ENCODE peak calls at places on chromosomes 1 and 21, in nine cellular contexts. One of them, this sample, is unnamed.
A peak's percentile ranks its signal among the peaks of the same experiment; 100 is the strongest.

GRCh38 chr1:32181065-32181464 is 1.6 kb downstream of the TXLNA start:
- DNase-seq in Peyer's patch: no peak
- DNase-seq in activated T-cell treated with anti-CD3 and anti-CD28 coated beads for 24 hours: no peak
- DNase-seq in T-helper 9 cell: no peak
- DNase-seq in T1000: no peak
- DNase-seq in GM10248: no peak
- DNase-seq in hippocampal formation: no peak
- DNase-seq in mesendoderm: no peak
- DNase-seq in GM06990: no peak
- DNase-seq in this sample: no peak

GRCh38 chr21:41398251-41398650 is 27.8 kb upstream of the MX1 start:
- DNase-seq in hippocampal formation: no peak
- DNase-seq in T1000: no peak
- DNase-seq in GM10248: no peak
- DNase-seq in GM06990: no peak
- DNase-seq in activated T-cell treated with anti-CD3 and anti-CD28 coated beads for 24 hours: no peak
- DNase-seq in Peyer's patch: no peak
- DNase-seq in T-helper 9 cell: no peak
- DNase-seq in mesendoderm: no peak
- DNase-seq in this sample: no peak

GRCh38 chr1:112169517-112169916 is 180.0 kb upstream of the KCND3 start:
- DNase-seq in activated T-cell treated with anti-CD3 and anti-CD28 coated beads for 24 hours: no peak
- DNase-seq in T-helper 9 cell: no peak
- DNase-seq in GM06990: no peak
- DNase-seq in GM10248: no peak
- DNase-seq in mesendoderm: no peak
- DNase-seq in hippocampal formation: no peak
- DNase-seq in T1000: no peak
- DNase-seq in Peyer's patch: no peak
- DNase-seq in this sample: no peak

GRCh38 chr21:25809013-25809412 is 74.2 kb downstream of the GABPA start:
- DNase-seq in activated T-cell treated with anti-CD3 and anti-CD28 coated beads for 24 hours: no peak
- DNase-seq in hippocampal formation: no peak
- DNase-seq in T-helper 9 cell: no peak
- DNase-seq in mesendoderm: no peak
- DNase-seq in T1000: no peak
- DNase-seq in GM06990: no peak
- DNase-seq in Peyer's patch: no peak
- DNase-seq in GM10248: no peak
- DNase-seq in this sample: no peak

GRCh38 chr1:93844262-93845045 is 34.6 kb downstream of the DNTTIP2 start:
- DNase-seq in GM10248: peak; percentile 62
- DNase-seq in hippocampal formation: peak; percentile 6
- DNase-seq in GM06990: peak; percentile 30
- DNase-seq in Peyer's patch: peak; percentile 29
- DNase-seq in mesendoderm: peak; percentile 94
- DNase-seq in T1000: peak; percentile 13
- DNase-seq in T-helper 9 cell: peak; percentile 8
- DNase-seq in activated T-cell treated with anti-CD3 and anti-CD28 coated beads for 24 hours: peak; percentile 24
- DNase-seq in this sample: peak; percentile 60

GRCh38 chr1:99645199-99645598 is 714 bp upstream of the PALMD start:
- DNase-seq in T-helper 9 cell: no peak
- DNase-seq in activated T-cell treated with anti-CD3 and anti-CD28 coated beads for 24 hours: no peak
- DNase-seq in GM06990: no peak
- DNase-seq in GM10248: no peak
- DNase-seq in mesendoderm: no peak
- DNase-seq in T1000: no peak
- DNase-seq in Peyer's patch: no peak
- DNase-seq in hippocampal formation: no peak
- DNase-seq in this sample: peak; percentile 87

GRCh38 chr1:112905420-112906154 is 50.4 kb downstream of the SLC16A1 start:
- DNase-seq in activated T-cell treated with anti-CD3 and anti-CD28 coated beads for 24 hours: no peak
- DNase-seq in GM10248: no peak
- DNase-seq in T1000: no peak
- DNase-seq in hippocampal formation: no peak
- DNase-seq in GM06990: no peak
- DNase-seq in mesendoderm: peak; percentile 50
- DNase-seq in T-helper 9 cell: no peak
- DNase-seq in Peyer's patch: no peak
- DNase-seq in this sample: no peak

GRCh38 chr1:89762801-89763648 is 57.8 kb upstream of the LRRC8D start:
- DNase-seq in GM10248: peak; percentile 88
- DNase-seq in hippocampal formation: peak; percentile 84
- DNase-seq in activated T-cell treated with anti-CD3 and anti-CD28 coated beads for 24 hours: peak; percentile 86
- DNase-seq in GM06990: peak; percentile 83
- DNase-seq in Peyer's patch: peak; percentile 86
- DNase-seq in mesendoderm: peak; percentile 91
- DNase-seq in T1000: peak; percentile 79
- DNase-seq in T-helper 9 cell: peak; percentile 79
- DNase-seq in this sample: peak; percentile 92

GRCh38 chr1:85149805-85150204 is 51.0 kb downstream of the SYDE2 start:
- DNase-seq in hippocampal formation: no peak
- DNase-seq in T1000: no peak
- DNase-seq in Peyer's patch: no peak
- DNase-seq in T-helper 9 cell: no peak
- DNase-seq in GM06990: no peak
- DNase-seq in activated T-cell treated with anti-CD3 and anti-CD28 coated beads for 24 hours: no peak
- DNase-seq in GM10248: no peak
- DNase-seq in mesendoderm: no peak
- DNase-seq in this sample: no peak

GRCh38 chr1:233614173-233614742 is 352 bp downstream of the KCNK1 start:
- DNase-seq in activated T-cell treated with anti-CD3 and anti-CD28 coated beads for 24 hours: no peak
- DNase-seq in mesendoderm: peak; percentile 85
- DNase-seq in T-helper 9 cell: no peak
- DNase-seq in Peyer's patch: no peak
- DNase-seq in T1000: peak; percentile 14
- DNase-seq in GM06990: peak; percentile 60
- DNase-seq in GM10248: peak; percentile 55
- DNase-seq in hippocampal formation: peak; percentile 67
- DNase-seq in this sample: peak; percentile 26

GRCh38 chr1:36034692-36035091 is 49.2 kb upstream of the TEKT2 start:
- DNase-seq in activated T-cell treated with anti-CD3 and anti-CD28 coated beads for 24 hours: no peak
- DNase-seq in T-helper 9 cell: no peak
- DNase-seq in GM06990: no peak
- DNase-seq in hippocampal formation: no peak
- DNase-seq in Peyer's patch: no peak
- DNase-seq in T1000: no peak
- DNase-seq in mesendoderm: peak; percentile 79
- DNase-seq in GM10248: no peak
- DNase-seq in this sample: no peak

GRCh38 chr1:99217599-99217998 is 46.7 kb upstream of the PLPPR4 start:
- DNase-seq in T-helper 9 cell: no peak
- DNase-seq in Peyer's patch: no peak
- DNase-seq in mesendoderm: peak; percentile 20
- DNase-seq in activated T-cell treated with anti-CD3 and anti-CD28 coated beads for 24 hours: no peak
- DNase-seq in GM06990: no peak
- DNase-seq in T1000: no peak
- DNase-seq in hippocampal formation: no peak
- DNase-seq in GM10248: no peak
- DNase-seq in this sample: no peak

GRCh38 chr1:231020139-231020601 is 19.9 kb downstream of the FAM89A start:
- DNase-seq in T1000: no peak
- DNase-seq in Peyer's patch: no peak
- DNase-seq in T-helper 9 cell: no peak
- DNase-seq in mesendoderm: peak; percentile 38
- DNase-seq in GM06990: no peak
- DNase-seq in GM10248: no peak
- DNase-seq in activated T-cell treated with anti-CD3 and anti-CD28 coated beads for 24 hours: no peak
- DNase-seq in hippocampal formation: no peak
- DNase-seq in this sample: no peak

GRCh38 chr1:63804829-63805484 is 31.1 kb downstream of the ROR1 start:
- DNase-seq in mesendoderm: no peak
- DNase-seq in activated T-cell treated with anti-CD3 and anti-CD28 coated beads for 24 hours: no peak
- DNase-seq in T-helper 9 cell: no peak
- DNase-seq in T1000: no peak
- DNase-seq in GM06990: no peak
- DNase-seq in GM10248: no peak
- DNase-seq in Peyer's patch: no peak
- DNase-seq in hippocampal formation: no peak
- DNase-seq in this sample: no peak

GRCh38 chr1:90729484-90730246 is 12.6 kb upstream of the BARHL2 start:
- DNase-seq in GM06990: no peak
- DNase-seq in Peyer's patch: no peak
- DNase-seq in GM10248: no peak
- DNase-seq in T-helper 9 cell: no peak
- DNase-seq in mesendoderm: peak; percentile 81
- DNase-seq in hippocampal formation: no peak
- DNase-seq in T1000: no peak
- DNase-seq in activated T-cell treated with anti-CD3 and anti-CD28 coated beads for 24 hours: no peak
- DNase-seq in this sample: no peak

GRCh38 chr21:27648560-27648959 is 681.7 kb upstream of the ADAMTS5 start:
- DNase-seq in hippocampal formation: no peak
- DNase-seq in T-helper 9 cell: no peak
- DNase-seq in activated T-cell treated with anti-CD3 and anti-CD28 coated beads for 24 hours: no peak
- DNase-seq in T1000: peak; percentile 5
- DNase-seq in Peyer's patch: no peak
- DNase-seq in mesendoderm: no peak
- DNase-seq in GM06990: no peak
- DNase-seq in GM10248: no peak
- DNase-seq in this sample: no peak

GRCh38 chr21:36388835-36389234 is 3.6 kb downstream of the CHAF1B start:
- DNase-seq in Peyer's patch: no peak
- DNase-seq in GM06990: peak; percentile 21
- DNase-seq in T-helper 9 cell: no peak
- DNase-seq in GM10248: peak; percentile 22
- DNase-seq in activated T-cell treated with anti-CD3 and anti-CD28 coated beads for 24 hours: no peak
- DNase-seq in T1000: no peak
- DNase-seq in mesendoderm: peak; percentile 80
- DNase-seq in hippocampal formation: peak; percentile 28
- DNase-seq in this sample: no peak

GRCh38 chr1:109391161-109391556 is 6.6 kb downstream of the SORT1 start:
- DNase-seq in T-helper 9 cell: no peak
- DNase-seq in T1000: no peak
- DNase-seq in GM06990: no peak
- DNase-seq in mesendoderm: no peak
- DNase-seq in activated T-cell treated with anti-CD3 and anti-CD28 coated beads for 24 hours: no peak
- DNase-seq in hippocampal formation: no peak
- DNase-seq in GM10248: no peak
- DNase-seq in Peyer's patch: no peak
- DNase-seq in this sample: no peak

GRCh38 chr1:21447311-21447710 is 7.4 kb downstream of the NBPF3 start:
- DNase-seq in Peyer's patch: no peak
- DNase-seq in GM06990: no peak
- DNase-seq in mesendoderm: no peak
- DNase-seq in hippocampal formation: no peak
- DNase-seq in T-helper 9 cell: no peak
- DNase-seq in T1000: no peak
- DNase-seq in GM10248: no peak
- DNase-seq in activated T-cell treated with anti-CD3 and anti-CD28 coated beads for 24 hours: no peak
- DNase-seq in this sample: no peak

GRCh38 chr1:45654540-45655280 is 30.9 kb upstream of the CCDC17 start:
- DNase-seq in GM10248: no peak
- DNase-seq in T-helper 9 cell: no peak
- DNase-seq in Peyer's patch: no peak
- DNase-seq in GM06990: no peak
- DNase-seq in mesendoderm: no peak
- DNase-seq in T1000: no peak
- DNase-seq in hippocampal formation: no peak
- DNase-seq in activated T-cell treated with anti-CD3 and anti-CD28 coated beads for 24 hours: no peak
- DNase-seq in this sample: no peak

GRCh38 chr1:29973406-29973805 is 737.1 kb downstream of the PTPRU start:
- DNase-seq in mesendoderm: peak; percentile 90
- DNase-seq in GM10248: no peak
- DNase-seq in Peyer's patch: no peak
- DNase-seq in T1000: no peak
- DNase-seq in T-helper 9 cell: no peak
- DNase-seq in GM06990: no peak
- DNase-seq in activated T-cell treated with anti-CD3 and anti-CD28 coated beads for 24 hours: no peak
- DNase-seq in hippocampal formation: no peak
- DNase-seq in this sample: no peak

GRCh38 chr1:204867666-204868339 is 2.9 kb upstream of the NFASC start:
- DNase-seq in GM06990: no peak
- DNase-seq in mesendoderm: no peak
- DNase-seq in Peyer's patch: no peak
- DNase-seq in T-helper 9 cell: no peak
- DNase-seq in activated T-cell treated with anti-CD3 and anti-CD28 coated beads for 24 hours: no peak
- DNase-seq in hippocampal formation: no peak
- DNase-seq in GM10248: no peak
- DNase-seq in T1000: no peak
- DNase-seq in this sample: no peak

GRCh38 chr1:229461032-229461668 is 27.3 kb upstream of the ACTA1 start:
- DNase-seq in GM06990: no peak
- DNase-seq in hippocampal formation: no peak
- DNase-seq in Peyer's patch: no peak
- DNase-seq in activated T-cell treated with anti-CD3 and anti-CD28 coated beads for 24 hours: no peak
- DNase-seq in GM10248: no peak
- DNase-seq in T-helper 9 cell: no peak
- DNase-seq in mesendoderm: no peak
- DNase-seq in T1000: no peak
- DNase-seq in this sample: no peak

GRCh38 chr1:9018372-9018771 is 7.9 kb downstream of the SLC2A7 start:
- DNase-seq in Peyer's patch: no peak
- DNase-seq in activated T-cell treated with anti-CD3 and anti-CD28 coated beads for 24 hours: no peak
- DNase-seq in GM06990: no peak
- DNase-seq in T1000: no peak
- DNase-seq in mesendoderm: no peak
- DNase-seq in GM10248: no peak
- DNase-seq in hippocampal formation: no peak
- DNase-seq in T-helper 9 cell: no peak
- DNase-seq in this sample: no peak

GRCh38 chr1:216843426-216843825 is 120.2 kb upstream of the ESRRG start:
- DNase-seq in mesendoderm: no peak
- DNase-seq in Peyer's patch: no peak
- DNase-seq in GM10248: no peak
- DNase-seq in T1000: no peak
- DNase-seq in hippocampal formation: no peak
- DNase-seq in T-helper 9 cell: no peak
- DNase-seq in activated T-cell treated with anti-CD3 and anti-CD28 coated beads for 24 hours: no peak
- DNase-seq in GM06990: no peak
- DNase-seq in this sample: no peak

GRCh38 chr1:222918746-222919477 is 104.1 kb downstream of the DISP1 start:
- DNase-seq in Peyer's patch: no peak
- DNase-seq in GM10248: no peak
- DNase-seq in activated T-cell treated with anti-CD3 and anti-CD28 coated beads for 24 hours: no peak
- DNase-seq in T-helper 9 cell: no peak
- DNase-seq in GM06990: no peak
- DNase-seq in hippocampal formation: no peak
- DNase-seq in mesendoderm: no peak
- DNase-seq in T1000: no peak
- DNase-seq in this sample: no peak

GRCh38 chr21:42556476-42556875 is 42.8 kb downstream of the SLC37A1 start:
- DNase-seq in mesendoderm: no peak
- DNase-seq in GM10248: no peak
- DNase-seq in T-helper 9 cell: no peak
- DNase-seq in GM06990: no peak
- DNase-seq in activated T-cell treated with anti-CD3 and anti-CD28 coated beads for 24 hours: no peak
- DNase-seq in T1000: no peak
- DNase-seq in Peyer's patch: no peak
- DNase-seq in hippocampal formation: no peak
- DNase-seq in this sample: no peak

GRCh38 chr1:236605030-236605806 is 902 bp upstream of the HEATR1 start:
- DNase-seq in T-helper 9 cell: peak; percentile 0
- DNase-seq in GM06990: no peak
- DNase-seq in mesendoderm: no peak
- DNase-seq in hippocampal formation: no peak
- DNase-seq in T1000: no peak
- DNase-seq in Peyer's patch: no peak
- DNase-seq in GM10248: no peak
- DNase-seq in activated T-cell treated with anti-CD3 and anti-CD28 coated beads for 24 hours: no peak
- DNase-seq in this sample: no peak

GRCh38 chr1:179034720-179035119 is 9.0 kb downstream of the FAM20B start:
- DNase-seq in Peyer's patch: no peak
- DNase-seq in hippocampal formation: no peak
- DNase-seq in activated T-cell treated with anti-CD3 and anti-CD28 coated beads for 24 hours: no peak
- DNase-seq in GM10248: peak; percentile 73
- DNase-seq in T-helper 9 cell: no peak
- DNase-seq in GM06990: peak; percentile 72
- DNase-seq in T1000: no peak
- DNase-seq in mesendoderm: no peak
- DNase-seq in this sample: no peak

GRCh38 chr1:160657477-160657820 is 10.6 kb upstream of the SLAMF1 start:
- DNase-seq in T1000: no peak
- DNase-seq in GM06990: no peak
- DNase-seq in mesendoderm: no peak
- DNase-seq in Peyer's patch: no peak
- DNase-seq in activated T-cell treated with anti-CD3 and anti-CD28 coated beads for 24 hours: no peak
- DNase-seq in hippocampal formation: no peak
- DNase-seq in GM10248: no peak
- DNase-seq in T-helper 9 cell: no peak
- DNase-seq in this sample: no peak

GRCh38 chr1:166675213-166675612 is 164.1 kb upstream of the POGK start:
- DNase-seq in hippocampal formation: no peak
- DNase-seq in activated T-cell treated with anti-CD3 and anti-CD28 coated beads for 24 hours: no peak
- DNase-seq in T1000: no peak
- DNase-seq in GM06990: no peak
- DNase-seq in mesendoderm: peak; percentile 5
- DNase-seq in GM10248: no peak
- DNase-seq in T-helper 9 cell: no peak
- DNase-seq in Peyer's patch: no peak
- DNase-seq in this sample: no peak